ENCODE peak calls at places on chromosome 22, in nine cellular contexts. I is uterus; N is colonic mucosa; H is NB4; C is NAMALWA; F is activated effector memory CD4-positive, alpha-beta T cell treated with Interleukin-2 at 50 U/mL for 16 hours; X is Kasumi-1; L is gastrocnemius medialis; Z is neural progenitor cell. M is an unnamed sample.

GRCh38 chr22:46367707-46368191 is 32.2 kb downstream of the TRMU start:
- DNase-seq in I (no peak), N (peak; percentile 83), H (peak; percentile 61), C (peak; percentile 72), F (peak; percentile 53), X (peak; percentile 29), L (no peak), Z (peak; percentile 82), M (peak; percentile 91)

GRCh38 chr22:25564979-25565677 is 653 bp downstream of the GRK3 start:
- DNase-seq in I (peak; percentile 24), N (peak; percentile 26), H (peak; percentile 43), C (peak; percentile 40), F (no peak), X (no peak), L (no peak), Z (peak; percentile 64), M (peak; percentile 49)

GRCh38 chr22:46461566-46462180 is 75.7 kb downstream of the CELSR1 start:
- DNase-seq in I (no peak), N (no peak), H (no peak), C (no peak), F (no peak), X (no peak), L (no peak), Z (no peak), M (no peak)

GRCh38 chr22:17477401-17477833 is 85.9 kb upstream of the SLC25A18 start:
- DNase-seq in I (peak; percentile 43), N (no peak), H (peak; percentile 84), C (no peak), F (no peak), X (peak; percentile 32), L (peak; percentile 58), Z (peak; percentile 18), M (no peak)

GRCh38 chr22:27170491-27170890 is 513.1 kb downstream of the MIAT start:
- DNase-seq in I (peak; percentile 54), N (no peak), H (peak; percentile 50), C (no peak), F (no peak), X (no peak), L (no peak), Z (no peak), M (no peak)

GRCh38 chr22:23688121-23688520 is 2.7 kb upstream of the RGL4 start:
- DNase-seq in I (no peak), N (no peak), H (no peak), C (no peak), F (no peak), X (no peak), L (no peak), Z (no peak), M (no peak)

GRCh38 chr22:20068640-20069039 is 11.4 kb upstream of the DGCR8 start:
- DNase-seq in I (no peak), N (no peak), H (no peak), C (no peak), F (no peak), X (no peak), L (no peak), Z (no peak), M (no peak)

GRCh38 chr22:46629291-46629690 is 9.1 kb downstream of the GRAMD4 start:
- DNase-seq in I (no peak), N (no peak), H (no peak), C (no peak), F (no peak), X (no peak), L (no peak), Z (no peak), M (no peak)

GRCh38 chr22:38404419-38404818 is 50.6 kb downstream of the KCNJ4 start:
- DNase-seq in I (no peak), N (no peak), H (no peak), C (no peak), F (no peak), X (no peak), L (no peak), Z (no peak), M (no peak)

GRCh38 chr22:45639747-45640102 is 31.9 kb upstream of the ATXN10 start:
- DNase-seq in I (no peak), N (no peak), H (peak; percentile 63), C (no peak), F (no peak), X (no peak), L (no peak), Z (no peak), M (no peak)

GRCh38 chr22:18121436-18122253 is 11.0 kb downstream of the TUBA8 start:
- DNase-seq in I (no peak), N (no peak), H (no peak), C (no peak), F (no peak), X (no peak), L (no peak), Z (peak; percentile 71), M (no peak)

GRCh38 chr22:37043828-37044538 is 7.6 kb upstream of the KCTD17 start:
- DNase-seq in I (no peak), N (peak; percentile 90), H (peak; percentile 82), C (peak; percentile 83), F (peak; percentile 16), X (peak; percentile 71), L (no peak), Z (peak; percentile 55), M (peak; percentile 88)

GRCh38 chr22:31288496-31289235 is 3.6 kb downstream of the PIK3IP1 start:
- DNase-seq in I (no peak), N (no peak), H (peak; percentile 45), C (peak; percentile 56), F (no peak), X (no peak), L (no peak), Z (no peak), M (peak; percentile 12)

GRCh38 chr22:30008401-30008800 is 71.9 kb upstream of the HORMAD2 start:
- DNase-seq in I (no peak), N (no peak), H (no peak), C (no peak), F (no peak), X (no peak), L (no peak), Z (peak; percentile 63), M (no peak)

M was measured in mucosa of descending colon.